ENCODE peak calls at places on chromosome 17, in five cellular contexts. One of them, this sample, is unnamed.
A peak's percentile ranks its signal among the peaks of the same experiment; 100 is the strongest.

GRCh38 chr17:74228326-74228978 is 15.1 kb downstream of the TTYH2 start:
- DNase-seq in esophagus muscularis mucosa: no peak
- DNase-seq in IMR-90: no peak
- DNase-seq in A549: no peak
- DNase-seq in uterus: no peak
- DNase-seq in this sample: no peak

GRCh38 chr17:4908301-4908700 is 5.4 kb upstream of the CHRNE start:
- DNase-seq in esophagus muscularis mucosa: no peak
- DNase-seq in IMR-90: no peak
- DNase-seq in A549: no peak
- DNase-seq in uterus: no peak
- DNase-seq in this sample: no peak

GRCh38 chr17:8212312-8213180 is 2.2 kb upstream of the AURKB start:
- DNase-seq in esophagus muscularis mucosa: no peak
- DNase-seq in A549: no peak
- DNase-seq in uterus: no peak
- DNase-seq in IMR-90: no peak
- DNase-seq in this sample: no peak

GRCh38 chr17:29151567-29151966 is 28.6 kb downstream of the MYO18A start:
- DNase-seq in IMR-90: peak; percentile 73
- DNase-seq in uterus: no peak
- DNase-seq in A549: peak; percentile 62
- DNase-seq in esophagus muscularis mucosa: no peak
- DNase-seq in this sample: no peak

GRCh38 chr17:40065041-40065770 is 2.4 kb downstream of the THRA start:
- DNase-seq in esophagus muscularis mucosa: no peak
- DNase-seq in A549: no peak
- DNase-seq in IMR-90: peak; percentile 58
- DNase-seq in uterus: no peak
- DNase-seq in this sample: no peak

GRCh38 chr17:6940186-6940649 is 55.6 kb upstream of the ALOX12 start:
- DNase-seq in IMR-90: no peak
- DNase-seq in esophagus muscularis mucosa: no peak
- DNase-seq in A549: no peak
- DNase-seq in uterus: peak; percentile 21
- DNase-seq in this sample: no peak

GRCh38 chr17:76076765-76077581 is 2.0 kb upstream of the ZACN start:
- DNase-seq in IMR-90: peak; percentile 41
- DNase-seq in uterus: no peak
- DNase-seq in esophagus muscularis mucosa: no peak
- DNase-seq in A549: no peak
- DNase-seq in this sample: no peak

GRCh38 chr17:81422776-81423697 is 27.8 kb downstream of the BAHCC1 start:
- DNase-seq in esophagus muscularis mucosa: no peak
- DNase-seq in uterus: peak; percentile 89
- DNase-seq in A549: peak; percentile 90
- DNase-seq in IMR-90: peak; percentile 96
- DNase-seq in this sample: peak; percentile 76

GRCh38 chr17:29760279-29760721 is 137.6 kb upstream of the CORO6 start:
- DNase-seq in esophagus muscularis mucosa: no peak
- DNase-seq in uterus: no peak
- DNase-seq in IMR-90: peak; percentile 39
- DNase-seq in A549: peak; percentile 14
- DNase-seq in this sample: no peak

GRCh38 chr17:19346351-19347255 is 15.9 kb downstream of the B9D1 start:
- DNase-seq in uterus: peak; percentile 88
- DNase-seq in IMR-90: peak; percentile 91
- DNase-seq in A549: peak; percentile 94
- DNase-seq in esophagus muscularis mucosa: no peak
- DNase-seq in this sample: no peak

GRCh38 chr17:9728564-9728963 is 62.8 kb downstream of the DHRS7C start:
- DNase-seq in uterus: no peak
- DNase-seq in esophagus muscularis mucosa: no peak
- DNase-seq in A549: no peak
- DNase-seq in IMR-90: no peak
- DNase-seq in this sample: no peak

GRCh38 chr17:59830007-59830630 is 62.6 kb downstream of the TUBD1 start:
- DNase-seq in esophagus muscularis mucosa: no peak
- DNase-seq in A549: no peak
- DNase-seq in IMR-90: peak; percentile 63
- DNase-seq in uterus: no peak
- DNase-seq in this sample: no peak

GRCh38 chr17:41486809-41487530 is 2.7 kb downstream of the KRT36 start:
- DNase-seq in uterus: no peak
- DNase-seq in IMR-90: no peak
- DNase-seq in A549: no peak
- DNase-seq in esophagus muscularis mucosa: no peak
- DNase-seq in this sample: peak; percentile 63

GRCh38 chr17:67386965-67387551 is 10.0 kb downstream of the PITPNC1 start:
- DNase-seq in IMR-90: peak; percentile 55
- DNase-seq in esophagus muscularis mucosa: no peak
- DNase-seq in uterus: no peak
- DNase-seq in A549: peak; percentile 82
- DNase-seq in this sample: peak; percentile 38

GRCh38 chr17:63437287-63438091 is 8.6 kb downstream of the CYB561 start:
- DNase-seq in esophagus muscularis mucosa: no peak
- DNase-seq in IMR-90: no peak
- DNase-seq in uterus: no peak
- DNase-seq in A549: no peak
- DNase-seq in this sample: no peak

GRCh38 chr17:81869221-81870154 is 1.6 kb downstream of the ARHGDIA start:
- DNase-seq in esophagus muscularis mucosa: no peak
- DNase-seq in IMR-90: no peak
- DNase-seq in uterus: peak; percentile 44
- DNase-seq in A549: peak; percentile 62
- DNase-seq in this sample: no peak

GRCh38 chr17:64771980-64772844 is 110.1 kb upstream of the SMURF2 start:
- DNase-seq in IMR-90: no peak
- DNase-seq in uterus: no peak
- DNase-seq in A549: no peak
- DNase-seq in esophagus muscularis mucosa: peak; percentile 37
- DNase-seq in this sample: no peak

GRCh38 chr17:81165246-81166032 is at the start of gene PVALEF:
- DNase-seq in A549: peak; percentile 70
- DNase-seq in esophagus muscularis mucosa: no peak
- DNase-seq in uterus: no peak
- DNase-seq in IMR-90: no peak
- DNase-seq in this sample: no peak

GRCh38 chr17:79919164-79919585 is 79.9 kb upstream of the CBX4 start:
- DNase-seq in uterus: peak; percentile 61
- DNase-seq in esophagus muscularis mucosa: no peak
- DNase-seq in IMR-90: no peak
- DNase-seq in A549: peak; percentile 81
- DNase-seq in this sample: peak; percentile 93

GRCh38 chr17:50079334-50080095 is 15.6 kb upstream of the PDK2 start:
- DNase-seq in IMR-90: no peak
- DNase-seq in esophagus muscularis mucosa: no peak
- DNase-seq in A549: peak; percentile 79
- DNase-seq in uterus: no peak
- DNase-seq in this sample: no peak

GRCh38 chr17:52298881-52299280 is 140.4 kb upstream of the CA10 start:
- DNase-seq in uterus: no peak
- DNase-seq in esophagus muscularis mucosa: no peak
- DNase-seq in A549: no peak
- DNase-seq in IMR-90: no peak
- DNase-seq in this sample: no peak

DNA sequence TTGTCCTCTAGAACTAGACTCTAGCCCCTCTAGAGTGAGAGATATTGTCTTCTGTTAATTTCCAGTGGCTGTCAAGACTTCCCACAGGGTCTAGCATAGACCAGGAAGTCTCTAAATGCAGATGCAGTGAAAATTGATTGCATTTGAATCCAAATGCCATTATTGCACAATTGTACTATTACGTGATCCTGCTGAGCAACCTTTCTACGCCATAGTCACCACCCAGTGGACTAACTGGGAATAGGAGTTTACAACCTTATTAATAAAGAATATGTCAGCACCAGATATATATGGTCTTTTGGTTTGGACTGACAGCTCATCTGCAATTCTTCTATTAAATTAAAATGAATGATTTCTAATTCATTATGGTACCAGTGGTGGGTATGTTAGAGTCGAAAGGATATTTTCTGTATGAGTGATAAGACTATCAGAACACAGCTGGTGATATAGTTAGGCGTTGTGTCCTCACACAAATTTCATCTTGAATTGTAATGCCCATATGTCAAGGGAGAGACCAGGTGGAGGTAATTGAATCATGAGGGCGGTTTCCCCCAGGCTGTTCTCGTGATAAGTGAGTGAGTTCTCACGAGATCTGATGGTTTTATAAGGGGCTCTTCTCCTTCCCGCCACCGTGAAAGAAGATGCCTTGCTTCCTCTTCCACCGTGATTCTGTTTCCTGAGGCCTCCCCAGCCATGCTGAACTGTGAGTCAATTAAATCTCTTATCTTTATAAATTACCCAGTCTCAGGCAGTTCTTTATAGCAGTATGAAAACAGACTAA is 138.9 kb upstream of the CA10 start:
- DNase-seq in IMR-90: no peak
- DNase-seq in esophagus muscularis mucosa: no peak
- DNase-seq in A549: peak; percentile 1
- DNase-seq in uterus: no peak
- DNase-seq in this sample: no peak
- H3K9me3 ChIP-seq in IMR-90: peaks cover 1% of the 10 kb centered on the region
- H3K9me3 ChIP-seq in esophagus muscularis mucosa: no peaks in the 10 kb centered on the region
- H3K9me3 ChIP-seq in A549: no peaks in the 10 kb centered on the region
- H3K9me3 ChIP-seq in uterus: no peaks in the 10 kb centered on the region
- H3K9me3 ChIP-seq in this sample: no peaks in the 10 kb centered on the region

GRCh38 chr17:62059394-62059793 is 5.7 kb downstream of the MED13 start:
- DNase-seq in A549: no peak
- DNase-seq in uterus: no peak
- DNase-seq in IMR-90: no peak
- DNase-seq in esophagus muscularis mucosa: no peak
- DNase-seq in this sample: no peak
- H3K9me3 ChIP-seq in A549: no peaks in the 10 kb centered on the region
- H3K9me3 ChIP-seq in uterus: no peaks in the 10 kb centered on the region
- H3K9me3 ChIP-seq in IMR-90: no peaks in the 10 kb centered on the region
- H3K9me3 ChIP-seq in esophagus muscularis mucosa: no peaks in the 10 kb centered on the region
- H3K9me3 ChIP-seq in this sample: no peaks in the 10 kb centered on the region

GRCh38 chr17:68593331-68593710 is 7.8 kb downstream of the FAM20A start:
- DNase-seq in uterus: no peak
- DNase-seq in esophagus muscularis mucosa: no peak
- DNase-seq in IMR-90: no peak
- DNase-seq in A549: no peak
- DNase-seq in this sample: no peak

GRCh38 chr17:68592004-68592403 is 9.2 kb downstream of the FAM20A start:
- DNase-seq in IMR-90: no peak
- DNase-seq in A549: no peak
- DNase-seq in esophagus muscularis mucosa: peak; percentile 14
- DNase-seq in uterus: no peak
- DNase-seq in this sample: no peak

GRCh38 chr17:68589086-68589485 is 12.1 kb downstream of the FAM20A start:
- DNase-seq in IMR-90: no peak
- DNase-seq in uterus: no peak
- DNase-seq in A549: no peak
- DNase-seq in esophagus muscularis mucosa: no peak
- DNase-seq in this sample: no peak

GRCh38 chr17:68592667-68593330 is 8.4 kb downstream of the FAM20A start:
- DNase-seq in IMR-90: no peak
- DNase-seq in uterus: peak; percentile 58
- DNase-seq in esophagus muscularis mucosa: peak; percentile 12
- DNase-seq in A549: no peak
- DNase-seq in this sample: no peak

DNA sequence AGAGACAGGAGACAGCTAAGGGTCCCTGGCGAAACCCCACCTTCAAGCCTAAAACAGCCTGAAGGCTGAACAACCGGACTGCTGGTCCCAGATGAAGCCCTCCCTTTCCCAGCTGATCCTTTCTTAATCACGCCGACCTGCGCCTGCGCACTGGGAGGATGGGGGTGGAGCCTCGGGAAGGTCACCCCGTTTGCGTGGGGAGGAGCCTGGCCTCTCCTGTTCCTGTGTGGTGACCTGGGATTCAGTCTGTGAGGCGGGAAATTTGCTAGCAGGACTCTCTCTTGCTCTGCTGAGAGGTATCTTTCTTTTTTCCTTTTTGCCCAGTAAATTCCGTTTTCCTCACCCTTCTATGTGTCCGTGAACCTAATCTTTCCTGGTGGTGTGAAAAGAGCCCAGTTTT is 9.6 kb downstream of the FAM20A start:
- DNase-seq in esophagus muscularis mucosa: peak; percentile 50
- DNase-seq in IMR-90: no peak
- DNase-seq in uterus: peak; percentile 71
- DNase-seq in A549: no peak
- DNase-seq in this sample: no peak
- H3K9me3 ChIP-seq in esophagus muscularis mucosa: peaks cover 8% of the 10 kb centered on the region
- H3K9me3 ChIP-seq in IMR-90: peaks cover 3% of the 10 kb centered on the region
- H3K9me3 ChIP-seq in uterus: no peaks in the 10 kb centered on the region
- H3K9me3 ChIP-seq in A549: peaks cover 9% of the 10 kb centered on the region
- H3K9me3 ChIP-seq in this sample: peaks cover 6% of the 10 kb centered on the region

DNA sequence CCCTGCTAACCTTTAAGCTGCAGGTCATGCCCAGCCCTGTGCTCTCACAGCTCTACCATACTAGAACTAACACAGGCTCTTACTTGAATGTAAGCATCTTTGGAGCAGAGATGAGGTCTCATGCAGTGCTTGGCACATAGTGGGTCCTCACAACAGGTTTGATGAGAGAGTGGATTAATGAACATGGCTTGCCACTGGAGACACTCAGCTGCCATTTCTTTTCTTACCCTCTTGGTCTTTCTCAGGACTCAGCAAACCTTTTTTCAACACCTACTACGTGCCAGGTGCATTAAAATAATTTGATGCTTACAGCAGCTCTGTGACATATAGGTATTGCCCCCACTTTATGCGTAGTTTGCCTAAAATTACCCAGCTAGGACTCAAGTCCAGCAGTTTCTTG is 133.2 kb downstream of the MSI2 start:
- DNase-seq in A549: no peak
- DNase-seq in esophagus muscularis mucosa: no peak
- DNase-seq in uterus: no peak
- DNase-seq in IMR-90: no peak
- DNase-seq in this sample: no peak
- H3K9me3 ChIP-seq in A549: peaks cover 39% of the 10 kb centered on the region
- H3K9me3 ChIP-seq in esophagus muscularis mucosa: peaks cover 22% of the 10 kb centered on the region
- H3K9me3 ChIP-seq in uterus: no peaks in the 10 kb centered on the region
- H3K9me3 ChIP-seq in IMR-90: no peaks in the 10 kb centered on the region
- H3K9me3 ChIP-seq in this sample: peaks cover 12% of the 10 kb centered on the region